ENCODE peak calls at places on chromosomes 4 and X, in nine cellular contexts. F, Q, C, U, B, L, J, I and W are unnamed samples.

GRCh38 chr4:76764251-76764650 is 133.7 kb downstream of the SOWAHB start:
- DNase-seq in F (no peak), Q (peak), C (peak), U (no peak), B (no peak), L (peak), J (peak), I (peak), W (no peak)

GRCh38 chr4:79467246-79467932 is 59.4 kb upstream of the GK2 start:
- DNase-seq in F (no peak), Q (peak), C (peak), U (no peak), B (no peak), L (peak), J (peak), I (no peak), W (no peak)

GRCh38 chr4:99574530-99575314 is at the start of gene MTTP:
- DNase-seq in F (no peak), Q (no peak), C (no peak), U (no peak), B (no peak), L (no peak), J (no peak), I (no peak), W (no peak)

GRCh38 chrX:22300130-22300529 is 27.4 kb downstream of the CBLL2 start:
- DNase-seq in F (no peak), Q (peak), C (peak), U (peak), B (no peak), L (peak), J (peak), I (peak), W (no peak)

GRCh38 chr4:6263541-6264540 is 5.8 kb upstream of the WFS1 start:
- DNase-seq in F (no peak), Q (peak), C (peak), U (no peak), B (peak), L (peak), J (peak), I (peak), W (no peak)

GRCh38 chr4:100591156-100591876 is 73.5 kb upstream of the EMCN start:
- DNase-seq in F (no peak), Q (no peak), C (peak), U (no peak), B (no peak), L (no peak), J (no peak), I (no peak), W (peak)

GRCh38 chrX:8413279-8413678 is 51.4 kb upstream of the VCX3B start:
- DNase-seq in F (no peak), Q (peak), C (no peak), U (no peak), B (no peak), L (no peak), J (no peak), I (no peak), W (no peak)

GRCh38 chr4:129822708-129823504 is 727.0 kb downstream of the C4orf33 start:
- DNase-seq in F (no peak), Q (peak), C (peak), U (no peak), B (no peak), L (peak), J (no peak), I (peak), W (peak)

GRCh38 chr4:73608677-73609594 is 11.3 kb downstream of the RASSF6 start:
- DNase-seq in F (no peak), Q (no peak), C (peak), U (no peak), B (no peak), L (peak), J (peak), I (no peak), W (no peak)

GRCh38 chr4:42655921-42656735 is 777 bp downstream of the ATP8A1 start:
- DNase-seq in F (peak), Q (no peak), C (no peak), U (peak), B (peak), L (no peak), J (peak), I (no peak), W (peak)

GRCh38 chr4:18022572-18023039 is 1.1 kb upstream of the LCORL start:
- DNase-seq in F (no peak), Q (no peak), C (peak), U (no peak), B (no peak), L (no peak), J (no peak), I (no peak), W (no peak)

GRCh38 chr4:57378766-57379165 is 268.6 kb upstream of the IGFBP7 start:
- DNase-seq in F (no peak), Q (peak), C (peak), U (no peak), B (no peak), L (peak), J (peak), I (peak), W (no peak)

GRCh38 chrX:115393271-115393670 is 103.8 kb downstream of the LUZP4 start:
- DNase-seq in F (no peak), Q (peak), C (peak), U (no peak), B (no peak), L (peak), J (peak), I (peak), W (no peak)

GRCh38 chr4:15144249-15144966 is 142.1 kb downstream of the CPEB2 start:
- DNase-seq in F (no peak), Q (no peak), C (no peak), U (peak), B (no peak), L (no peak), J (peak), I (no peak), W (peak)

GRCh38 chr4:106803107-106803506 is 233.0 kb downstream of the DKK2 start:
- DNase-seq in F (no peak), Q (peak), C (peak), U (no peak), B (no peak), L (no peak), J (peak), I (no peak), W (no peak)

GRCh38 chrX:82816572-82816971 is 691.5 kb upstream of the POU3F4 start:
- DNase-seq in F (no peak), Q (peak), C (no peak), U (no peak), B (no peak), L (peak), J (no peak), I (no peak), W (no peak)

GRCh38 chr4:108215055-108215454 is 46.3 kb upstream of the LEF1 start:
- DNase-seq in F (no peak), Q (no peak), C (no peak), U (no peak), B (no peak), L (no peak), J (no peak), I (no peak), W (no peak)

GRCh38 chrX:137051978-137052640 is 18.3 kb upstream of the GPR101 start:
- DNase-seq in F (no peak), Q (peak), C (peak), U (peak), B (peak), L (peak), J (peak), I (peak), W (no peak)

GRCh38 chr4:32022071-32022470 is 1301.9 kb downstream of the PCDH7 start:
- DNase-seq in F (no peak), Q (peak), C (peak), U (no peak), B (no peak), L (peak), J (peak), I (peak), W (no peak)

GRCh38 chr4:113476800-113477199 is 284.7 kb downstream of the CAMK2D start:
- DNase-seq in F (no peak), Q (peak), C (no peak), U (no peak), B (no peak), L (peak), J (peak), I (no peak), W (no peak)

GRCh38 chr4:40200881-40201797 is 4.3 kb downstream of the RHOH start:
- DNase-seq in F (no peak), Q (peak), C (no peak), U (no peak), B (no peak), L (peak), J (peak), I (no peak), W (peak)

GRCh38 chr4:154534296-154534695 is 15.9 kb downstream of the PLRG1 start:
- DNase-seq in F (no peak), Q (no peak), C (no peak), U (no peak), B (no peak), L (peak), J (peak), I (no peak), W (no peak)

GRCh38 chr4:3388461-3389185 is 53.1 kb upstream of the HGFAC start:
- DNase-seq in F (no peak), Q (peak), C (peak), U (no peak), B (no peak), L (peak), J (peak), I (peak), W (no peak)

GRCh38 chrX:153708415-153708814 is 15.8 kb downstream of the BCAP31 start:
- DNase-seq in F (peak), Q (peak), C (peak), U (peak), B (peak), L (peak), J (peak), I (peak), W (no peak)

GRCh38 chrX:133685806-133686205 is 270.5 kb upstream of the GPC4 start:
- DNase-seq in F (no peak), Q (no peak), C (no peak), U (no peak), B (no peak), L (no peak), J (peak), I (no peak), W (no peak)

GRCh38 chrX:53071604-53072417 is 10.4 kb upstream of the TSPYL2 start:
- DNase-seq in F (peak), Q (peak), C (peak), U (peak), B (peak), L (peak), J (peak), I (peak), W (peak)

GRCh38 chrX:24306430-24306829 is 7.4 kb downstream of the SUPT20HL2 start:
- DNase-seq in F (no peak), Q (no peak), C (peak), U (no peak), B (no peak), L (no peak), J (no peak), I (no peak), W (no peak)

GRCh38 chr4:114677346-114677979 is 78.9 kb downstream of the UGT8 start:
- DNase-seq in F (no peak), Q (no peak), C (no peak), U (no peak), B (no peak), L (no peak), J (no peak), I (no peak), W (no peak)

GRCh38 chr4:11624370-11624769 is 195.7 kb upstream of the HS3ST1 start:
- DNase-seq in F (no peak), Q (no peak), C (no peak), U (no peak), B (no peak), L (no peak), J (no peak), I (no peak), W (no peak)

GRCh38 chr4:15438939-15439524 is 11.2 kb downstream of the C1QTNF7 start:
- DNase-seq in F (no peak), Q (peak), C (no peak), U (no peak), B (no peak), L (peak), J (peak), I (no peak), W (no peak)

GRCh38 chr4:164204434-164204833 is 549.5 kb upstream of the SMIM31 start:
- DNase-seq in F (no peak), Q (peak), C (peak), U (no peak), B (no peak), L (peak), J (no peak), I (peak), W (no peak)

GRCh38 chr4:184645904-184646610 is 3.2 kb downstream of the CASP3 start:
- DNase-seq in F (no peak), Q (no peak), C (no peak), U (no peak), B (no peak), L (no peak), J (no peak), I (no peak), W (no peak)

GRCh38 chr4:120921456-120922389 is 803 bp downstream of the PRDM5 start:
- DNase-seq in F (peak), Q (peak), C (peak), U (peak), B (peak), L (peak), J (peak), I (peak), W (no peak)

GRCh38 chr4:143207555-143207954 is 22.8 kb downstream of the USP38 start:
- DNase-seq in F (no peak), Q (peak), C (peak), U (no peak), B (no peak), L (peak), J (peak), I (peak), W (peak)

GRCh38 chr4:126427781-126428360 is 1113.1 kb downstream of the FAT4 start:
- DNase-seq in F (no peak), Q (no peak), C (no peak), U (no peak), B (no peak), L (no peak), J (no peak), I (no peak), W (no peak)

GRCh38 chr4:150305995-150306394 is 227.8 kb downstream of the DCLK2 start:
- DNase-seq in F (no peak), Q (peak), C (peak), U (no peak), B (no peak), L (peak), J (peak), I (peak), W (no peak)

GRCh38 chr4:17283251-17283650 is 228.6 kb downstream of the QDPR start:
- DNase-seq in F (no peak), Q (no peak), C (no peak), U (no peak), B (no peak), L (no peak), J (no peak), I (no peak), W (no peak)

GRCh38 chr4:102623622-102624021 is 122.5 kb downstream of the NFKB1 start:
- DNase-seq in F (no peak), Q (peak), C (peak), U (no peak), B (no peak), L (peak), J (peak), I (peak), W (no peak)
- TF ChIP-seq CTCF in F (no peak), Q (peak), C (peak), U (no peak), B (no peak), L (peak), J (peak), I (peak), W (no peak)

GRCh38 chrX:11755724-11756123 is 2.3 kb upstream of the MSL3 start:
- DNase-seq in F (no peak), Q (no peak), C (no peak), U (no peak), B (no peak), L (no peak), J (no peak), I (no peak), W (no peak)

GRCh38 chrX:11754958-11755645 is 2.9 kb upstream of the MSL3 start:
- DNase-seq in F (no peak), Q (no peak), C (no peak), U (no peak), B (no peak), L (no peak), J (no peak), I (no peak), W (no peak)

GRCh38 chrX:11757729-11758399 is at the start of gene MSL3:
- DNase-seq in F (peak), Q (peak), C (peak), U (peak), B (peak), L (peak), J (peak), I (peak), W (no peak)

GRCh38 chrX:11757397-11757728 is 674 bp upstream of the MSL3 start:
- DNase-seq in F (no peak), Q (no peak), C (no peak), U (no peak), B (no peak), L (no peak), J (no peak), I (no peak), W (no peak)

GRCh38 chrX:11756354-11757318 is 1.4 kb upstream of the MSL3 start:
- DNase-seq in F (no peak), Q (peak), C (peak), U (no peak), B (no peak), L (peak), J (peak), I (no peak), W (no peak)
- H3K4me3 ChIP-seq in F (peak), Q (peak), C (peak), U (no peak), B (no peak), L (peak), J (peak), I (peak), W (no peak)

DNA sequence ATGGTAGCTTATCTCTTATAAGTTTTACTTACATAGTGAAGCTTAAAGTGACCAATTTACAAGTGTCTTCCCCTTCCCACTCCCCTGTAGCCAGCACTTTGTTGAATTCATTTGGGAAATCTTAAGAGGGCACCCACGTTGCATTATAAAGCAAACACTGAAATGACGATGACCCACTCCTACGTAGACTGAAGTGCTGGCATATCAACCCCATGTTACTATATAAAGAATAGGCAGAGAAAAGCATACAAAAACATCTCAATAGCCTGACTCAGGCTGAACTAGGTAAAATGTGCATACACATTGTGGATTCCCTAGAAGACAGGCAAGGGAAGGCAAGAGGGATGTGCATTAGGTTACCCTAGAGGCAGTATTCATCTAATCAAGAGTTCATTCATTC is 313.4 kb downstream of the TENM3 start:
- DNase-seq in F (no peak), Q (peak), C (no peak), U (no peak), B (no peak), L (no peak), J (peak), I (peak), W (no peak)
- TF ChIP-seq CTCF in F (no peak), Q (no peak), C (no peak), U (no peak), B (no peak), L (no peak), J (no peak), I (no peak), W (no peak)

DNA sequence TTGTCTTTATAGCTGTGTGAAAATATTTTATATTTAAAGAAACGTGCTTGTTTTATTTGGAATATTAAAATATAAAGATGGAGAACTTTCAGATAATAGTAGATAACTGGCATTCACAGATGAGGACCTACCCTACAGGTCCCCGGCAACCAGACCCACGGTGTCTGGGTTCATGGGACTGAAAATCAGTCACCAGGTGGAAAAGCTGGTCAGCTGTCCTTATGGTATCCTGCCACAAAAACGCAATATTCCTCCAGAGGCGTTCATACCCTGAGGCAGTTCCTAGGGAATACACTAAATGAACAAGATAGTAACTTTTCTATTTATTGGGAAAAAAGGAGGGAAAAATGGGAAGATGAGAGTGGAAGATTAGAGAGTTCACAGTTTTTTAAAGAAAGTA is 1.2 kb downstream of the TLR6 start:
- DNase-seq in F (no peak), Q (no peak), C (no peak), U (no peak), B (no peak), L (no peak), J (no peak), I (no peak), W (no peak)
- H3K4me3 ChIP-seq in F (no peak), Q (no peak), C (no peak), U (no peak), B (no peak), L (no peak), J (no peak), I (no peak), W (no peak)